ENCODE peak calls at places on chromosomes 12 and 14, in four cellular contexts. C is brain microvascular endothelial cell, S is heart right ventricle, K is suprapubic skin. T is an unnamed sample.
A peak's percentile ranks its signal among the peaks of the same experiment; 100 is the strongest.

GRCh38 chr12:60205500-60205899 is 609.7 kb downstream of the SLC16A7 start:
- DNase-seq in C (no peak), S (no peak), K (no peak), T (no peak)

GRCh38 chr12:15754233-15754632 is 35.0 kb downstream of the EPS8 start:
- DNase-seq in C (no peak), S (no peak), K (no peak), T (no peak)

GRCh38 chr12:110689002-110689600 is at the start of gene HVCN1:
- DNase-seq in C (no peak), S (peak; percentile 72), K (peak; percentile 81), T (peak; percentile 72)

GRCh38 chr12:39587247-39587646 is 32.4 kb downstream of the ABCD2 start:
- DNase-seq in C (peak; percentile 16), S (no peak), K (no peak), T (no peak)

GRCh38 chr12:241266-241665 is 21.4 kb downstream of the SLC6A13 start:
- DNase-seq in C (no peak), S (no peak), K (no peak), T (no peak)

GRCh38 chr14:76883437-76883836 is 57.2 kb downstream of the LRRC74A start:
- DNase-seq in C (no peak), S (no peak), K (no peak), T (no peak)

GRCh38 chr14:98433436-98433835 is 838.6 kb downstream of the BCL11B start:
- DNase-seq in C (no peak), S (no peak), K (no peak), T (no peak)

GRCh38 chr12:94614288-94614721 is 36.1 kb downstream of the TMCC3 start:
- DNase-seq in C (no peak), S (no peak), K (no peak), T (no peak)

GRCh38 chr12:116547955-116548471 is 11.2 kb upstream of the MAP1LC3B2 start:
- DNase-seq in C (peak; percentile 53), S (no peak), K (no peak), T (no peak)

GRCh38 chr12:115035536-115036107 is 351.6 kb upstream of the TBX3 start:
- DNase-seq in C (no peak), S (peak; percentile 15), K (no peak), T (no peak)

GRCh38 chr12:52305921-52306705 is 14.8 kb upstream of the KRT81 start:
- DNase-seq in C (no peak), S (no peak), K (peak; percentile 38), T (no peak)

GRCh38 chr12:95304673-95305198 is 87.1 kb downstream of the VEZT start:
- DNase-seq in C (no peak), S (no peak), K (no peak), T (no peak)

GRCh38 chr12:124668602-124669001 is 101.2 kb upstream of the NCOR2 start:
- DNase-seq in C (no peak), S (no peak), K (no peak), T (no peak)

GRCh38 chr12:72273499-72273837 is 1.3 kb downstream of the TRHDE start:
- DNase-seq in C (no peak), S (no peak), K (no peak), T (peak; percentile 13)

GRCh38 chr14:93430889-93431670 is at the start of gene UNC79:
- DNase-seq in C (peak; percentile 1), S (no peak), K (no peak), T (peak; percentile 56)

GRCh38 chr12:113899844-113900471 is 66.2 kb downstream of the RBM19 start:
- DNase-seq in C (no peak), S (no peak), K (no peak), T (no peak)

GRCh38 chr14:27409936-27410335 is 812.1 kb upstream of the NOVA1 start:
- DNase-seq in C (no peak), S (no peak), K (no peak), T (no peak)

GRCh38 chr12:27653661-27654060 is 42.6 kb upstream of the REP15 start:
- DNase-seq in C (no peak), S (no peak), K (no peak), T (no peak)

GRCh38 chr12:110249716-110250225 is 31.3 kb upstream of the ATP2A2 start:
- DNase-seq in C (no peak), S (peak; percentile 54), K (no peak), T (peak; percentile 21)

GRCh38 chr12:43847427-43847826 is 11.5 kb downstream of the TMEM117 start:
- DNase-seq in C (peak; percentile 34), S (no peak), K (no peak), T (no peak)

GRCh38 chr14:96194657-96195431 is 9.8 kb upstream of the BDKRB2 start:
- DNase-seq in C (no peak), S (no peak), K (no peak), T (no peak)

GRCh38 chr14:97217094-97217885 is 420.1 kb downstream of the VRK1 start:
- DNase-seq in C (no peak), S (no peak), K (no peak), T (no peak)

GRCh38 chr12:126617312-126617711 is 1552.1 kb downstream of the AACS start:
- DNase-seq in C (no peak), S (no peak), K (no peak), T (no peak)

GRCh38 chr12:87678453-87678852 is 350.7 kb downstream of the C12orf50 start:
- DNase-seq in C (peak; percentile 10), S (no peak), K (no peak), T (no peak)

GRCh38 chr12:109744026-109744425 is 30.4 kb downstream of the FAM222A start:
- DNase-seq in C (no peak), S (no peak), K (peak; percentile 34), T (no peak)

DNA sequence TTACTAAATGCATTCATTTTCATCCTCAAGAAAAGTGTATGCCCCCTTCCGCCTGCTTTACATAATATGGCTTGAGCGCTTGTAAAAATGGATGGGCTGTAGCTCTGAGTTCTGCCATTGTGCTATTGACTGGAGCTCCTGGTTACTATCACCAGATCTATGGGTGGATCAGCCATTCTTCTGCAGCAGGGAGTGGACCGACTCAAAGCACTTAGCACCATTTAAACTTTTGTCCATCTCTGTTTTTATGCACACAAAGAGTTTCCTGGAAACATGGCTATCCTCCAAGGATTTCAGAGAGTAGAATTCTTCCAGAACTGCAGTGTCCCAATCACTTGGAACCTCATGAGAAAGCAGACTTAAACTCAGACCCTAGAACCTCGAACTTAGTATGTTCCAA is 4.5 kb upstream of the NUMB start:
- DNase-seq in C (no peak), S (no peak), K (no peak), T (no peak)
- H3K27ac ChIP-seq in C (peak overlapping the region; percentile 80), S (peak overlapping the region; percentile 77), K (peak overlapping the region; percentile 36), T (no peak overlapping the region)

GRCh38 chr14:70601162-70601561 is 707 bp upstream of the MED6 start:
- DNase-seq in C (peak; percentile 3), S (no peak), K (no peak), T (no peak)
- H3K27ac ChIP-seq in C (no peak overlapping the region), S (peak overlapping the region; percentile 73), K (no peak overlapping the region), T (no peak overlapping the region)

GRCh38 chr12:6869049-6870021 is 2.0 kb downstream of the TPI1 start:
- DNase-seq in C (peak; percentile 60), S (peak; percentile 71), K (peak; percentile 89), T (peak; percentile 67)
- H3K27ac ChIP-seq in C (no peak overlapping the region), S (peak overlapping the region; percentile 100), K (no peak overlapping the region), T (peak overlapping the region; percentile 25)

GRCh38 chr12:84198294-84198946 is 714.2 kb downstream of the SLC6A15 start:
- DNase-seq in C (no peak), S (no peak), K (no peak), T (no peak)

GRCh38 chr12:84201976-84202375 is 710.6 kb downstream of the SLC6A15 start:
- DNase-seq in C (peak; percentile 2), S (no peak), K (no peak), T (no peak)
- H3K27ac ChIP-seq in C (no peak overlapping the region), S (no peak overlapping the region), K (no peak overlapping the region), T (no peak overlapping the region)

DNA sequence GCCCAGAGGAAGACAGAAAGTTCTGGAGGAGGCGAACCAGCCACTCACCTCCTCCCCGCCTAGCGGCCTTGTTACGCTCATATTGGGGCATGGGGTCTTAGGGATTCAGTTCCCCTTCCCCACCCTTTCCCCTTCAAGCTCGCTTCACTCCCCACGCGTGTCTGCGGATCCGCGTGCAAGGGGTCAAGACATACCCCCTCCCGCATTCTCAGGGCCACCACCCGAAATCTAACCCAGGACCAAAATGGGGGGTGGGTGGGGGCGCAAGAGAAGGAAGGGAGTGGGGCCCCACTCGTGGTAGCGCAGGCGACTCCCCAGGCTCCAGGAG is 576 bp upstream of the RFX4 start:
- DNase-seq in C (no peak), S (no peak), K (no peak), T (no peak)
- H3K27ac ChIP-seq in C (no peak overlapping the region), S (no peak overlapping the region), K (no peak overlapping the region), T (no peak overlapping the region)

GRCh38 chr12:8992086-8992409 is 2.7 kb downstream of the KLRG1 start:
- DNase-seq in C (no peak), S (no peak), K (no peak), T (no peak)

GRCh38 chr12:8995021-8995775 is 5.9 kb downstream of the KLRG1 start:
- DNase-seq in C (no peak), S (no peak), K (no peak), T (no peak)

GRCh38 chr12:8993827-8994226 is 4.5 kb downstream of the KLRG1 start:
- DNase-seq in C (no peak), S (no peak), K (no peak), T (no peak)

GRCh38 chr12:8989425-8989824 is at the start of gene KLRG1:
- DNase-seq in C (no peak), S (no peak), K (no peak), T (no peak)

GRCh38 chr12:8991371-8992085 is 2.2 kb downstream of the KLRG1 start:
- DNase-seq in C (no peak), S (no peak), K (no peak), T (no peak)
- H3K27ac ChIP-seq in C (no peak overlapping the region), S (peak overlapping the region; percentile 49), K (no peak overlapping the region), T (peak overlapping the region; percentile 90)

T was measured in right cardiac atrium.